ENCODE peak calls at places on chromosomes 11 and 22, in four cellular contexts. S, O, Y and N are unnamed samples.

GRCh38 chr11:121425818-121426217 is 26.3 kb upstream of the SORL1 start:
- DNase-seq in S (no peak), O (peak), Y (no peak), N (no peak)

GRCh38 chr22:24106385-24107381 is 74.6 kb upstream of the SUSD2 start:
- DNase-seq in S (no peak), O (no peak), Y (no peak), N (no peak)

GRCh38 chr11:129211397-129211796 is 19.3 kb upstream of the ARHGAP32 start:
- DNase-seq in S (no peak), O (no peak), Y (no peak), N (no peak)

GRCh38 chr11:111846640-111847039 is 24.7 kb downstream of the ALG9 start:
- DNase-seq in S (no peak), O (peak), Y (no peak), N (no peak)

GRCh38 chr11:58730507-58731089 is 1.1 kb downstream of the GLYAT start:
- DNase-seq in S (no peak), O (no peak), Y (no peak), N (no peak)

GRCh38 chr11:102843474-102843873 is at the start of gene MMP3:
- DNase-seq in S (no peak), O (no peak), Y (no peak), N (no peak)

GRCh38 chr11:69055598-69056516 is 7.1 kb downstream of the TPCN2 start:
- DNase-seq in S (no peak), O (no peak), Y (no peak), N (no peak)

GRCh38 chr11:102192349-102193066 is 82.3 kb downstream of the YAP1 start:
- DNase-seq in S (no peak), O (no peak), Y (no peak), N (no peak)

GRCh38 chr11:83566948-83567347 is 280.8 kb upstream of the CCDC90B start:
- DNase-seq in S (no peak), O (no peak), Y (peak), N (no peak)

GRCh38 chr22:23509571-23510302 is 70.4 kb downstream of the IGLL1 start:
- DNase-seq in S (no peak), O (peak), Y (no peak), N (no peak)

GRCh38 chr11:1938343-1939005 is 8.7 kb upstream of the MRPL23 start:
- DNase-seq in S (no peak), O (no peak), Y (no peak), N (no peak)

GRCh38 chr11:6618117-6619020 is 853 bp downstream of the TPP1 start:
- DNase-seq in S (peak), O (no peak), Y (no peak), N (peak)

GRCh38 chr11:93542753-93543246 is 391 bp downstream of the SMCO4 start:
- DNase-seq in S (no peak), O (no peak), Y (no peak), N (peak)

GRCh38 chr11:6576471-6577373 is 26.7 kb downstream of the RRP8 start:
- DNase-seq in S (no peak), O (no peak), Y (no peak), N (no peak)

GRCh38 chr11:125285844-125286243 is 121.3 kb downstream of the PKNOX2 start:
- DNase-seq in S (no peak), O (no peak), Y (no peak), N (no peak)

GRCh38 chr11:117189191-117189940 is 9.8 kb upstream of the TAGLN start:
- DNase-seq in S (no peak), O (peak), Y (no peak), N (no peak)

GRCh38 chr11:58919561-58919960 is 19.7 kb upstream of the GLYATL1 start:
- DNase-seq in S (no peak), O (no peak), Y (no peak), N (no peak)

GRCh38 chr11:71213696-71214552 is 38.5 kb downstream of the SHANK2 start:
- DNase-seq in S (no peak), O (peak), Y (no peak), N (no peak)

GRCh38 chr22:38862375-38863329 is 9.4 kb downstream of the CBX6 start:
- DNase-seq in S (no peak), O (peak), Y (no peak), N (no peak)

GRCh38 chr22:29259253-29259899 is 8.4 kb downstream of the RHBDD3 start:
- DNase-seq in S (no peak), O (peak), Y (no peak), N (no peak)

GRCh38 chr11:2521681-2522630 is 77.1 kb downstream of the KCNQ1 start:
- DNase-seq in S (no peak), O (peak), Y (no peak), N (no peak)

GRCh38 chr22:22198751-22199150 is 45.8 kb upstream of the VPREB1 start:
- DNase-seq in S (no peak), O (no peak), Y (no peak), N (no peak)

GRCh38 chr11:117094776-117095175 is 3.5 kb downstream of the SIK3 start:
- DNase-seq in S (no peak), O (no peak), Y (no peak), N (no peak)

GRCh38 chr11:36149538-36150242 is 139.5 kb downstream of the COMMD9 start:
- DNase-seq in S (no peak), O (peak), Y (peak), N (no peak)

GRCh38 chr11:31236052-31236652 is 133.4 kb downstream of the DCDC1 start:
- DNase-seq in S (no peak), O (no peak), Y (peak), N (no peak)

GRCh38 chr11:70628881-70629844 is 230.8 kb downstream of the CTTN start:
- DNase-seq in S (no peak), O (no peak), Y (peak), N (no peak)

GRCh38 chr11:70731670-70732492 is 333.6 kb downstream of the CTTN start:
- DNase-seq in S (no peak), O (no peak), Y (no peak), N (no peak)

GRCh38 chr11:103928040-103928555 is 108.3 kb upstream of the DDI1 start:
- DNase-seq in S (no peak), O (no peak), Y (no peak), N (no peak)

GRCh38 chr22:23068096-23068831 is 2.1 kb upstream of the GNAZ start:
- DNase-seq in S (no peak), O (peak), Y (no peak), N (no peak)

GRCh38 chr11:85541683-85542082 is 85.5 kb downstream of the DLG2 start:
- DNase-seq in S (no peak), O (no peak), Y (no peak), N (no peak)

GRCh38 chr11:112507281-112507680 is 246.6 kb upstream of the PLET1 start:
- DNase-seq in S (no peak), O (no peak), Y (no peak), N (no peak)

GRCh38 chr11:33375236-33375635 is 118.1 kb downstream of the HIPK3 start:
- DNase-seq in S (no peak), O (peak), Y (no peak), N (no peak)

GRCh38 chr11:46330887-46331652 is 16.2 kb upstream of the DGKZ start:
- DNase-seq in S (peak), O (no peak), Y (no peak), N (no peak)